ENCODE peak calls at places on chromosomes 4 and X, in nine cellular contexts. S, D, U, Q, Z, K, M, B and V are unnamed samples.

GRCh38 chrX:27619459-27619858 is 29.3 kb downstream of the DCAF8L2 start:
- DNase-seq in M (no peak), S (no peak), K (no peak), Q (no peak), U (no peak), Z (no peak), B (no peak), D (no peak), V (no peak)

GRCh38 chrX:150508461-150509367 is 59.7 kb upstream of the MTM1 start:
- DNase-seq in Z (no peak), S (no peak), K (no peak), B (no peak), Q (no peak), D (peak), U (peak), M (no peak), V (no peak)

GRCh38 chr4:89797117-89797516 is 39.8 kb downstream of the SNCA start:
- DNase-seq in Z (no peak), S (no peak), M (no peak), Q (no peak), K (no peak), D (no peak), B (no peak), U (no peak), V (peak)

GRCh38 chrX:150663061-150663460 is 30.1 kb upstream of the MTMR1 start:
- DNase-seq in D (no peak), M (no peak), Q (no peak), U (no peak), S (no peak), B (no peak), Z (no peak), K (no peak), V (no peak)

GRCh38 chr4:72567821-72568620 is 1.0 kb downstream of the ADAMTS3 start:
- DNase-seq in M (no peak), U (peak), Z (peak), D (peak), K (no peak), Q (peak), B (peak), S (peak), V (peak)

GRCh38 chr4:85821688-85822087 is 346.7 kb downstream of the ARHGAP24 start:
- DNase-seq in D (no peak), K (no peak), Z (no peak), Q (no peak), M (no peak), U (no peak), B (no peak), S (no peak), V (no peak)

GRCh38 chrX:63754141-63754859 is 30.7 kb downstream of the ARHGEF9 start:
- DNase-seq in S (peak), Q (peak), D (peak), Z (no peak), M (peak), U (no peak), K (peak), B (peak), V (no peak)

GRCh38 chr4:133802741-133803140 is 398.8 kb downstream of the PABPC4L start:
- DNase-seq in Q (no peak), S (no peak), Z (no peak), M (no peak), U (no peak), D (no peak), K (no peak), B (no peak), V (no peak)